ENCODE peak calls at places on chromosomes 4 and X, in ten cellular contexts. B is mesenchymal stem cell; S is astrocyte; R is fibroblast of lung; T is H9; Q is activated naive CD4-positive, alpha-beta T cell treated with anti-CD3 and anti-CD28 coated beads for 36 hours; N is stimulated activated CD8-positive, alpha-beta memory T cell treated with anti-CD3 and anti-CD28 coated beads, Interleukin-15, amount 100 ng/mL, for 4 hours; I is tibial artery; P is fibroblast of mammary gland; A is HT-29. V is an unnamed sample.

GRCh38 chrX:72041166-72041565 is 90.5 kb downstream of the RTL5 start:
- DNase-seq in B (no peak), S (no peak), R (no peak), T (no peak), Q (no peak), N (no peak), I (no peak), P (no peak), A (no peak), V (no peak)

GRCh38 chr4:72997409-72997808 is 72.1 kb downstream of the COX18 start:
- DNase-seq in B (no peak), S (peak; percentile 40), R (peak; percentile 64), T (no peak), Q (no peak), N (no peak), I (no peak), P (peak; percentile 28), A (no peak), V (peak; percentile 25)

GRCh38 chrX:44506688-44507087 is 36.0 kb downstream of the FUNDC1 start:
- DNase-seq in B (no peak), S (no peak), R (no peak), T (no peak), Q (no peak), N (no peak), I (no peak), P (no peak), A (no peak), V (no peak)

GRCh38 chr4:102758241-102758871 is 2.4 kb downstream of the MANBA start:
- DNase-seq in B (no peak), S (no peak), R (no peak), T (no peak), Q (no peak), N (no peak), I (no peak), P (no peak), A (no peak), V (no peak)

GRCh38 chrX:1336331-1337143 is at the start of gene IL3RA:
- DNase-seq in B (peak; percentile 75), S (no peak), R (no peak), T (no peak), Q (no peak), N (no peak), I (peak; percentile 73), P (no peak), A (no peak), V (no peak)

GRCh38 chr4:118290951-118291350 is 61.9 kb downstream of the PRSS12 start:
- DNase-seq in B (no peak), S (no peak), R (peak; percentile 25), T (no peak), Q (no peak), N (no peak), I (no peak), P (no peak), A (no peak), V (no peak)

GRCh38 chr4:6423575-6423974 is 48.8 kb downstream of the PPP2R2C start:
- DNase-seq in B (no peak), S (no peak), R (no peak), T (no peak), Q (no peak), N (no peak), I (no peak), P (no peak), A (no peak), V (no peak)

GRCh38 chr4:15805583-15806517 is 27.7 kb downstream of the CD38 start:
- DNase-seq in B (peak; percentile 64), S (peak; percentile 38), R (peak; percentile 53), T (peak; percentile 46), Q (peak; percentile 62), N (peak; percentile 16), I (no peak), P (peak; percentile 70), A (peak; percentile 83), V (peak; percentile 68)

GRCh38 chrX:103818844-103819243 is 13.2 kb downstream of the RAB9B start:
- DNase-seq in B (no peak), S (no peak), R (no peak), T (no peak), Q (no peak), N (no peak), I (no peak), P (peak; percentile 31), A (no peak), V (peak; percentile 5)

GRCh38 chr4:151436093-151436518 is 27.1 kb downstream of the FHIP1A start:
- DNase-seq in B (no peak), S (peak; percentile 70), R (peak; percentile 77), T (no peak), Q (no peak), N (no peak), I (no peak), P (no peak), A (no peak), V (no peak)

GRCh38 chr4:112069110-112069509 is 76.1 kb upstream of the FAM241A start:
- DNase-seq in B (no peak), S (peak; percentile 11), R (peak; percentile 14), T (no peak), Q (no peak), N (no peak), I (no peak), P (no peak), A (no peak), V (no peak)

GRCh38 chr4:95093460-95093859 is 335.7 kb downstream of the BMPR1B start:
- DNase-seq in B (no peak), S (no peak), R (no peak), T (no peak), Q (no peak), N (no peak), I (no peak), P (no peak), A (no peak), V (no peak)

GRCh38 chr4:153374471-153374870 is 30.0 kb downstream of the MND1 start:
- DNase-seq in B (no peak), S (no peak), R (no peak), T (no peak), Q (no peak), N (no peak), I (no peak), P (peak; percentile 60), A (no peak), V (no peak)

GRCh38 chr4:119833611-119834010 is 205.0 kb upstream of the PDE5A start:
- DNase-seq in B (no peak), S (no peak), R (no peak), T (no peak), Q (no peak), N (no peak), I (no peak), P (peak; percentile 18), A (no peak), V (no peak)

GRCh38 chrX:15675490-15675921 is 10.9 kb upstream of the CLTRN start:
- DNase-seq in B (no peak), S (no peak), R (no peak), T (peak; percentile 79), Q (peak; percentile 84), N (peak; percentile 70), I (peak; percentile 84), P (peak; percentile 80), A (peak; percentile 83), V (peak; percentile 64)

GRCh38 chrX:100995469-100995868 is 26.0 kb downstream of the ARL13A start:
- DNase-seq in B (peak; percentile 84), S (peak; percentile 87), R (peak; percentile 91), T (no peak), Q (peak; percentile 19), N (no peak), I (no peak), P (peak; percentile 92), A (no peak), V (peak; percentile 1)

GRCh38 chr4:122788935-122789334 is 37.7 kb upstream of the FGF2 start:
- DNase-seq in B (no peak), S (no peak), R (no peak), T (no peak), Q (no peak), N (no peak), I (no peak), P (no peak), A (no peak), V (no peak)

GRCh38 chr4:7759221-7759620 is 180.4 kb downstream of the AFAP1 start:
- DNase-seq in B (no peak), S (no peak), R (no peak), T (no peak), Q (peak; percentile 86), N (peak; percentile 63), I (no peak), P (no peak), A (no peak), V (no peak)